ENCODE peak calls at places on chromosomes 16 and 17, in six cellular contexts. T, D, O, C, L and G are unnamed samples.

GRCh38 chr17:9729034-9729650 is 62.2 kb downstream of the DHRS7C start:
- DNase-seq in T (no peak), D (peak; percentile 21), O (peak; percentile 51), C (peak; percentile 42), L (no peak), G (no peak)

GRCh38 chr17:18191967-18192366 is 8.3 kb downstream of the ALKBH5 start:
- DNase-seq in T (no peak), D (no peak), O (peak; percentile 7), C (no peak), L (no peak), G (no peak)

GRCh38 chr17:39939588-39940419 is 12.3 kb downstream of the LRRC3C start:
- DNase-seq in T (no peak), D (no peak), O (peak; percentile 96), C (peak; percentile 92), L (no peak), G (no peak)

GRCh38 chr17:65022751-65023421 is 33.7 kb downstream of the GNA13 start:
- DNase-seq in T (no peak), D (no peak), O (peak; percentile 76), C (peak; percentile 45), L (no peak), G (no peak)

GRCh38 chr17:76569607-76570279 is 15.9 kb downstream of the ST6GALNAC2 start:
- DNase-seq in T (peak; percentile 92), D (no peak), O (no peak), C (no peak), L (peak; percentile 46), G (no peak)

GRCh38 chr16:29915590-29916247 is 10.3 kb downstream of the KCTD13 start:
- DNase-seq in T (no peak), D (no peak), O (peak; percentile 55), C (no peak), L (no peak), G (no peak)

GRCh38 chr17:5667871-5668270 is 83.6 kb upstream of the NLRP1 start:
- DNase-seq in T (no peak), D (no peak), O (no peak), C (no peak), L (no peak), G (no peak)

GRCh38 chr17:61484174-61484573 is 32.0 kb downstream of the TBX4 start:
- DNase-seq in T (no peak), D (no peak), O (no peak), C (no peak), L (no peak), G (no peak)

GRCh38 chr16:23510154-23510914 is at the start of gene GGA2:
- DNase-seq in T (peak; percentile 93), D (peak; percentile 86), O (peak; percentile 73), C (peak; percentile 75), L (peak; percentile 86), G (peak; percentile 84)
- TF ChIP-seq CTCF in T (no peak), D (no peak), O (no peak), C (no peak), L (peak; percentile 8), G (no peak)

GRCh38 chr16:5024632-5025031 is 9.1 kb downstream of the NAGPA start:
- DNase-seq in T (no peak), D (peak; percentile 68), O (peak; percentile 42), C (peak; percentile 17), L (no peak), G (no peak)
- TF ChIP-seq CTCF in T (no peak), D (peak; percentile 15), O (peak; percentile 3), C (no peak), L (peak; percentile 21), G (no peak)

DNA sequence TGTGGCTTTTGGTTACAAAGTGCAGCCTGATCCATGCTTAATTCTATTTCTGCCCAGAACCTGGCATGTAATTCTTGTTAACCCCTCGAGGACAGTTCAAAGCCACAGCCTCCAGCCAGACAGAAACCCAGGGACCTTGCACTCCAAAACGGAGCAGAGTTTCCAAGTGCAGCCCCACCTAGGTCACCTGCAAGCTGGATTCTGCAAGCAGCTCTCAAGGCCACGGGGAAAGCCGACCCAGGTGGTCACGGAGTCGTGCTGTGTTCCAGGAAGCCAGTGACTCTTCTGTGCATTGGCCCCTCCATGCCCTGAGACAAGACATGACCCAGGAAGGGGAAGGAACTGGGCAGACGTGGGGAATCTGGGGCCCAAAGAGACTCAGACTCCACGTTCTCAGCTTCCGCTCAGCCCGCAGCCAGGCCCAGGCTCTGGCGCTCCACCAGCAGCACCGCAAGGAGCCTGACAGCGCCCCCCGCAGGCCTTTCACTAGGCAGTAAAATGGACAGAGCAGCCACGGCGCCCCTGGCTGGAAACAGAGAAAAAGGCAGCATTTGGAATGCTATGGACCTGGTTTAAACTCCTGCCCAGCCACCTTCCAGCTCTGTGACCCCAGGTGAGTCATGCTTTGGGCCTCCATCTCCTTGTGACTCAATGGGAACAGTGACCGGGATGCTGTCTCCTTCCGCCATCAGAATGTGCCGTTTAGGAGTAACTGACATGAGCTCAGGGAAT is 27.3 kb upstream of the GSG1L start:
- DNase-seq in T (peak; percentile 54), D (no peak), O (peak; percentile 64), C (peak; percentile 23), L (no peak), G (no peak)
- TF ChIP-seq CTCF in T (no peak), D (no peak), O (peak; percentile 33), C (peak; percentile 3), L (no peak), G (no peak)

DNA sequence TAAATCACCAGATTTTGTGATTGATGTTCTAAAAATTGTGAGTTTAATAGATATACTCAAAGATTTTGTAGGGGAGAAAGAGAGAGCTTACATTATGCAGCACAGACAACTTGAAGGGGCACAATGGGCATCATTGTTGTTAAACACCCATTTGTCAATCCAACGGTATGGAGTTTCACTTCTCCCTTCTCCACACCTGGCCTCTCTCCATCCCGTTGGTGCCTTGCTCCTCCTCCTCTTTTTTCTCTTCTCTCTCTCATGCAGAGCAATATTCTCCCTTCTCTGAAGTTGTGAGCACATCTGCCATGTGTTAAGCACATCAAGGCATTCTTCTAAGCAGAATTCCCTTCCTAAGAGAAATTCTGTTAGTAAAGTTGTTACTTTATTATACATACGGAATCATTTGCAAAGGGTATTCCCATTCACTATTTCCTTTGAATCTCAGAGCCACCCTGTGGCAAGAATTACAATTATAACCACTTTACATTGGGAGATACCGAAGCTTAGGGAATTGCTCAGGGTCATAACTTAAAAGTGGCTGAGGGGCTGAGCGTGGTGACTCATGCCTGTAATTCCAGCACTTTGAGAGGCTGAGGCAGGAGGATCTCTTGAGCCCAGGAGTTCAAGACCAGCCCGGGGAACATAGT is 40.5 kb upstream of the SKAP1 start:
- DNase-seq in T (no peak), D (no peak), O (peak; percentile 20), C (peak; percentile 56), L (no peak), G (no peak)
- TF ChIP-seq CTCF in T (peak; percentile 17), D (no peak), O (no peak), C (peak; percentile 33), L (no peak), G (no peak)

DNA sequence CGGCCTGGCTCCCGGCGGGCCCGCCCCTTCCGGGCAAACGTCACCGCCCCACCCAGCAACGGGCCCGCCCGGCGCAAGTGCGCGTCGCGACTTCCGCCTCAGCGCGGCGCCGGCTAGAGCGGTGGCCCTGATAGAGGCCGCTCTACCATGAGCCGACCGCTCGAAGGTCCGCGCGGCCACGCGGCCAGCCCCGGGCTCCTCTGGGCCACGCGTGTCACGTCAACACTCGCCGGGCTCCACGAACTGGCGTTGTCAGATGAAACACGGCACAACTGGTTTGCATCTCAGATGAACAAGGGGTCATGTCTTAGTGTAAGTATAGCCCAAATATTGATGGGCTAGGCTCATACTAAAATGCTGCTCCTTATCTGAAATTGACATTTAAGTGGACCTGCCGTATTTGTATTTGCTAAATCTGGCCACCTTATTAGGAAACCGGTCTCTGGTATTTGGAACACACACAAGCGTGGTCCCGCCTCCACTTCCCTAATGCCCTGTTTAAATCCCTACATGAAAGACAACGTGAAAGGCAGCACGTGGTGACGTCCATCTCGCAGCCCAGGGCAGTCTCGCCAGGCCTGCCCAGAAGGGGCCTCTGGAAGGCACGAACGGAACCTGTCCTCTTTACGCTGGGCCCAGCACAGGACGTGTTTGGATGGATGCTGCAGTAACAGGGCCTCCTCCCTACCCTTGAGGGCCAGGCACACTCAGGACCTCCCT is at the start of gene ZNF598:
- DNase-seq in T (peak; percentile 95), D (peak; percentile 84), O (peak; percentile 83), C (peak; percentile 78), L (peak; percentile 85), G (peak; percentile 69)
- TF ChIP-seq CTCF in T (no peak), D (no peak), O (no peak), C (no peak), L (no peak), G (no peak)

GRCh38 chr17:35596530-35597233 is 9.6 kb downstream of the AP2B1 start:
- DNase-seq in T (no peak), D (no peak), O (no peak), C (no peak), L (no peak), G (no peak)
- TF ChIP-seq CTCF in T (no peak), D (no peak), O (no peak), C (no peak), L (no peak), G (no peak)

DNA sequence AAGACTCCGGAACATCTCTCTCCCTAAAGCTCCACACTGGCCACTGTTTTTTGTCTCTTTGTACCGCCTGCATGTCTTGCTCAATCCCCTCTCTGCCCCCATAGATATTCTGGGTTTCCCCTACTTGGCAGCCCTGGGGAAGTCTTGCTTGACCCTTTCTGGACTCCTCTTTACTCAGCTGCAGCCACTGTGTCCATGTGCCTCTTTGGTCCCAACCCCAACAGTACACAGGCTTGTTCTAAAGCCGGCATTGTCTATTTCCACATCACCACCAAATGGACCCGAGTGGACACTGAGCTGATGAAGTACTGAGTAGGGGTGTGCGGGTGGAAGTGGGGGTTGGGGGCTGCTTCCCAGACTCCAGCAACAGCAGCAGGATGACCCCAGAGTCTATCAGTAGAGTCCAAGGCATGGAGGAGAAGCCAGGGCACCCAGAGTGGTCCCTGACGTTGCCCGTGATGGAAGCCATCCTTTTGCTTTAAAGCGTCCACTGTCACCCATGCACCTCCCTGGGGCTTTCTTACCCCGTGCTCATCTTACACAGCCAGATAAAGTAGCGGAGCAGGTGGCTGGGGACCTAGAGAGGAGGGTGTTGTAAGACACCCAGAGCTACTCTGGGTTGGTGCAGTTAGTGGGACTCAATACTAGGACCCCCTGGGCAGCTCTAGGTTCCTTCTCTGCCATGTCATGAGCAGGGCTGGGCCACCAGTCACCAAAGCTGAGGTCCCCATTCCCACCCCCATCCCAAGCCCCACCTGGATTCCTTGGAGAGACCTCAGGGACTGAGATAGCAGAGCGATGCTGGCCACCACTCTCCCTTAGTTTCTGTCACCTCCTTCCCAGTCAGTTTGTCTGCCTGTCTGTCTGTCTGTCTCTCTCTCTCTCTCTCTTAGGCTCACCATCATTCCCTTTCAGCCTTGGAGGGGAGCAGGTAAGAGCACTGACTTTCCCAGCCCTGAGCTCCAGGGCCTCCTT is 6.2 kb downstream of the CD300LB start:
- DNase-seq in T (no peak), D (no peak), O (no peak), C (no peak), L (no peak), G (peak; percentile 50)
- TF ChIP-seq CTCF in T (no peak), D (no peak), O (no peak), C (no peak), L (no peak), G (no peak)